ENCODE peak calls at places on chromosomes 6 and 20, in ten cellular contexts. Z is heart left ventricle, D is upper lobe of right lung, R is heart right ventricle, X is fibroblast of the aortic adventitia, M is sigmoid colon, W is fibroblast of lung, Q is thyroid gland, K is foreskin fibroblast, Y is vagina. A is an unnamed sample.

GRCh38 chr20:50695144-50695872 is 4.0 kb upstream of the RIPOR3 start:
- DNase-seq in Z (no peak), D (no peak), R (no peak), X (peak; percentile 74), M (peak; percentile 79), W (peak; percentile 22), Q (no peak), K (peak; percentile 61), Y (no peak), A (no peak)

GRCh38 chr6:137323860-137324259 is 104.7 kb upstream of the IFNGR1 start:
- DNase-seq in Z (no peak), D (no peak), R (no peak), X (no peak), M (no peak), W (no peak), Q (no peak), K (no peak), Y (no peak), A (no peak)

GRCh38 chr6:120111001-120111400 is 761.4 kb upstream of the MAN1A1 start:
- DNase-seq in Z (no peak), D (no peak), R (no peak), X (no peak), M (no peak), W (no peak), Q (no peak), K (no peak), Y (no peak), A (no peak)

GRCh38 chr20:24027229-24027628 is 38.6 kb upstream of the GGTLC1 start:
- DNase-seq in Z (peak; percentile 70), D (peak; percentile 75), R (peak; percentile 54), X (peak; percentile 9), M (peak; percentile 74), W (no peak), Q (peak; percentile 31), K (no peak), Y (no peak), A (no peak)

GRCh38 chr6:122007366-122007765 is 392.1 kb upstream of the HSF2 start:
- DNase-seq in Z (no peak), D (no peak), R (no peak), X (peak; percentile 60), M (no peak), W (peak; percentile 13), Q (no peak), K (no peak), Y (no peak), A (no peak)

GRCh38 chr20:47870475-47870874 is 85.2 kb upstream of the SULF2 start:
- DNase-seq in Z (no peak), D (no peak), R (no peak), X (no peak), M (no peak), W (no peak), Q (no peak), K (no peak), Y (no peak), A (no peak)

GRCh38 chr20:37297066-37297736 is 7.7 kb downstream of the MANBAL start:
- DNase-seq in Z (no peak), D (no peak), R (no peak), X (peak; percentile 96), M (peak; percentile 80), W (peak; percentile 97), Q (no peak), K (peak; percentile 62), Y (no peak), A (peak; percentile 75)

GRCh38 chr6:17863971-17864754 is 123.3 kb downstream of the KIF13A start:
- DNase-seq in Z (peak; percentile 42), D (no peak), R (peak; percentile 29), X (peak; percentile 77), M (peak; percentile 68), W (peak; percentile 91), Q (no peak), K (peak; percentile 80), Y (no peak), A (no peak)

GRCh38 chr6:134308800-134309199 is 9.1 kb downstream of the SGK1 start:
- DNase-seq in Z (no peak), D (no peak), R (no peak), X (no peak), M (no peak), W (no peak), Q (no peak), K (no peak), Y (no peak), A (no peak)

GRCh38 chr6:134310817-134311216 is 7.1 kb downstream of the SGK1 start:
- DNase-seq in Z (no peak), D (no peak), R (no peak), X (no peak), M (no peak), W (no peak), Q (no peak), K (no peak), Y (no peak), A (no peak)

GRCh38 chr6:134310206-134310605 is 7.7 kb downstream of the SGK1 start:
- DNase-seq in Z (no peak), D (no peak), R (no peak), X (peak; percentile 60), M (no peak), W (peak; percentile 77), Q (no peak), K (no peak), Y (no peak), A (no peak)

GRCh38 chr6:134307870-134308269 is 10.0 kb downstream of the SGK1 start:
- DNase-seq in Z (no peak), D (no peak), R (no peak), X (no peak), M (no peak), W (no peak), Q (no peak), K (no peak), Y (no peak), A (no peak)

GRCh38 chr6:134309227-134309626 is 8.7 kb downstream of the SGK1 start:
- DNase-seq in Z (no peak), D (no peak), R (no peak), X (no peak), M (no peak), W (no peak), Q (no peak), K (no peak), Y (no peak), A (no peak)
- H3K4me3 ChIP-seq in Z (no peak overlapping the region), D (no peak overlapping the region), R (no peak overlapping the region), X (no peak overlapping the region), M (no peak overlapping the region), W (no peak overlapping the region), Q (no peak overlapping the region), K (no peak overlapping the region), Y (no peak overlapping the region), A (no peak overlapping the region)

GRCh38 chr6:85347787-85348186 is 102.1 kb upstream of the NT5E start:
- DNase-seq in Z (no peak), D (no peak), R (no peak), X (peak; percentile 40), M (no peak), W (no peak), Q (no peak), K (no peak), Y (no peak), A (no peak)

GRCh38 chr6:85346196-85346595 is 103.7 kb upstream of the NT5E start:
- DNase-seq in Z (no peak), D (no peak), R (no peak), X (no peak), M (no peak), W (no peak), Q (no peak), K (no peak), Y (no peak), A (no peak)

GRCh38 chr6:85353012-85353411 is 96.9 kb upstream of the NT5E start:
- DNase-seq in Z (no peak), D (no peak), R (no peak), X (no peak), M (no peak), W (no peak), Q (no peak), K (no peak), Y (no peak), A (no peak)

GRCh38 chr6:85344996-85345395 is 104.9 kb upstream of the NT5E start:
- DNase-seq in Z (no peak), D (no peak), R (no peak), X (no peak), M (no peak), W (peak; percentile 9), Q (no peak), K (no peak), Y (no peak), A (no peak)

DNA sequence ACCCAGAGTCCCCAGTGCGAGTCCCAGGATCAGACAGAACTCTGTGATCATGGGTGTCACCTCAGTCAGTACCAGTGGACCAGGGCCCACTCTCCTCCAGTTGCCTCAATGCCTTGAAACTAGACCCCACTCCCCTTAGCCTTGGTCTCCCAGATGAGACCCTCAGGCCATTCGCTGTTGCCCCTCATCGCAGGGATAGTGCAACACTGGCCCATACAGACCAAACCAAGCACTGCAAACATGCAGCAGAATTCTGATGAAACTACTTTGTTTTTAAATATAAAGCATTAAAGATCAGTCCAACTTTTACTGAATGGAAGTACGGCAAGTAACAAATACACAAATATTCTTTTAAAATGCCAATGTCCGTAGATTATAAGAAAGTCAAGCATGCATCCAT is 101.2 kb upstream of the NT5E start:
- DNase-seq in Z (no peak), D (no peak), R (no peak), X (no peak), M (no peak), W (no peak), Q (no peak), K (no peak), Y (no peak), A (no peak)
- TF ChIP-seq CTCF in Z (no peak), D (no peak), R (no peak), X (no peak), M (no peak), W (no peak), Q (no peak), K (no peak), Y (no peak), A (no peak)

GRCh38 chr20:62776035-62776691 is 20.1 kb upstream of the MRGBP start:
- DNase-seq in Z (no peak), D (no peak), R (no peak), X (no peak), M (no peak), W (no peak), Q (no peak), K (no peak), Y (no peak), A (no peak)

GRCh38 chr20:62778058-62778457 is 18.2 kb upstream of the MRGBP start:
- DNase-seq in Z (no peak), D (no peak), R (no peak), X (no peak), M (no peak), W (no peak), Q (no peak), K (no peak), Y (no peak), A (no peak)

GRCh38 chr20:62775206-62775605 is 21.1 kb upstream of the MRGBP start:
- DNase-seq in Z (no peak), D (no peak), R (no peak), X (no peak), M (no peak), W (no peak), Q (no peak), K (no peak), Y (no peak), A (no peak)

GRCh38 chr20:62777528-62777830 is 18.8 kb upstream of the MRGBP start:
- DNase-seq in Z (no peak), D (no peak), R (no peak), X (no peak), M (no peak), W (no peak), Q (no peak), K (no peak), Y (no peak), A (no peak)

GRCh38 chr20:62776692-62777527 is 19.4 kb upstream of the MRGBP start:
- DNase-seq in Z (no peak), D (no peak), R (no peak), X (no peak), M (no peak), W (no peak), Q (no peak), K (peak; percentile 13), Y (no peak), A (no peak)
- H3K4me3 ChIP-seq in Z (no peak overlapping the region), D (no peak overlapping the region), R (no peak overlapping the region), X (no peak overlapping the region), M (no peak overlapping the region), W (no peak overlapping the region), Q (no peak overlapping the region), K (no peak overlapping the region), Y (no peak overlapping the region), A (no peak overlapping the region)

DNA sequence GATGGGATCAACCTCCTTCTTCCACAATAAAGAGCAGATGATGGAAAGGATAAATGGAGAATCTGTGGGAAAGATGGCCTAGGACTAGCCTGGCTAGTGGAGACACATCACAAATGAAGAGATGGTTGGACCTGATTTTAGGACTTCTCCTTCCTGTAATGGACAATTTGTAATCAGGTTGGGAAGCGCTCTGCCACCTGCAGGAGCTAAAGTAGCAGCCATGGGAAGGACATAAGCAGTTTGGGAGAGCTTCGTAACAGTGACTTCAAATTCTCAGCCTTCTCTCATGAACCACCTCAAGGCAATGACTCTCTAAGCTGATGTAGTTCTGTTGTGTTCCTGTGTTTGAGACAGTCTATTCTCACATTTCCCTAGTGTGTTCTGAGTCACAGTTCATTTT is 137.9 kb upstream of the BMP2 start:
- DNase-seq in Z (no peak), D (no peak), R (no peak), X (no peak), M (no peak), W (no peak), Q (no peak), K (no peak), Y (no peak), A (no peak)
- TF ChIP-seq CTCF in Z (no peak), D (no peak), R (no peak), X (no peak), M (no peak), W (no peak), Q (no peak), K (no peak), Y (no peak), A (no peak)

A was measured in coronary artery.